ENCODE peak calls at places on chromosomes 1 and 21, in ten cellular contexts. L is A549, R is ascending aorta, E is heart left ventricle, U is psoas muscle, W is HCT116, P is gastrocnemius medialis, J is mesendoderm, Z is fibroblast of mammary gland, S is heart right ventricle. V is an unnamed sample.

GRCh38 chr1:156806512-156807440 is 9.9 kb downstream of the SH2D2A start:
- DNase-seq in L (no peak), R (no peak), E (no peak), U (no peak), W (no peak), P (no peak), J (no peak), Z (peak), S (no peak), V (no peak)

GRCh38 chr21:30033441-30033840 is 93.6 kb upstream of the GRIK1 start:
- DNase-seq in L (no peak), R (no peak), E (no peak), U (no peak), W (no peak), P (no peak), J (no peak), Z (no peak), S (no peak), V (no peak)

GRCh38 chr1:197859024-197859423 is 43.4 kb upstream of the C1orf53 start:
- DNase-seq in L (no peak), R (no peak), E (no peak), U (no peak), W (no peak), P (no peak), J (no peak), Z (no peak), S (no peak), V (no peak)

GRCh38 chr1:1539310-1540014 is 962 bp downstream of the TMEM240 start:
- DNase-seq in L (no peak), R (no peak), E (no peak), U (no peak), W (no peak), P (no peak), J (peak), Z (peak), S (peak), V (no peak)

GRCh38 chr1:163084330-163084729 is 15.2 kb downstream of the RGS4 start:
- DNase-seq in L (no peak), R (no peak), E (no peak), U (no peak), W (no peak), P (no peak), J (no peak), Z (peak), S (no peak), V (no peak)

GRCh38 chr1:227792216-227793078 is 23.0 kb upstream of the PRSS38 start:
- DNase-seq in L (no peak), R (no peak), E (no peak), U (no peak), W (no peak), P (no peak), J (peak), Z (no peak), S (no peak), V (no peak)

GRCh38 chr1:112517646-112518045 is 8.9 kb downstream of the WNT2B start:
- DNase-seq in L (no peak), R (no peak), E (no peak), U (no peak), W (no peak), P (no peak), J (no peak), Z (no peak), S (no peak), V (no peak)

GRCh38 chr1:182460550-182460951 is 10.6 kb downstream of the RGSL1 start:
- DNase-seq in L (no peak), R (no peak), E (no peak), U (no peak), W (no peak), P (no peak), J (no peak), Z (peak), S (no peak), V (no peak)

GRCh38 chr1:202615501-202616354 is 94.5 kb downstream of the SYT2 start:
- DNase-seq in L (no peak), R (no peak), E (peak), U (no peak), W (no peak), P (no peak), J (no peak), Z (no peak), S (peak), V (no peak)

GRCh38 chr21:21156919-21157318 is 158.7 kb downstream of the NCAM2 start:
- DNase-seq in L (no peak), R (no peak), E (no peak), U (no peak), W (no peak), P (no peak), J (no peak), Z (peak), S (no peak), V (no peak)

GRCh38 chr1:94589728-94590127 is 48.2 kb upstream of the F3 start:
- DNase-seq in L (no peak), R (no peak), E (no peak), U (no peak), W (no peak), P (no peak), J (no peak), Z (no peak), S (no peak), V (no peak)

GRCh38 chr1:172654535-172654934 is 4.4 kb upstream of the FASLG start:
- DNase-seq in L (peak), R (no peak), E (no peak), U (no peak), W (no peak), P (no peak), J (no peak), Z (peak), S (no peak), V (no peak)

GRCh38 chr1:25222606-25223005 is 9.7 kb downstream of the SYF2 start:
- DNase-seq in L (no peak), R (no peak), E (no peak), U (no peak), W (no peak), P (no peak), J (no peak), Z (no peak), S (no peak), V (no peak)

GRCh38 chr1:216750031-216750627 is 26.9 kb upstream of the ESRRG start:
- DNase-seq in L (peak), R (no peak), E (peak), U (no peak), W (no peak), P (peak), J (peak), Z (peak), S (no peak), V (peak)

GRCh38 chr1:15965228-15965767 is 10.6 kb downstream of the ZBTB17 start:
- DNase-seq in L (no peak), R (no peak), E (no peak), U (peak), W (no peak), P (no peak), J (no peak), Z (peak), S (no peak), V (no peak)

GRCh38 chr1:201015551-201016091 is 7.9 kb downstream of the KIF21B start:
- DNase-seq in L (no peak), R (no peak), E (no peak), U (no peak), W (no peak), P (no peak), J (peak), Z (no peak), S (no peak), V (no peak)

GRCh38 chr1:33149453-33150190 is 32.2 kb downstream of the TRIM62 start:
- DNase-seq in L (no peak), R (no peak), E (no peak), U (no peak), W (no peak), P (no peak), J (no peak), Z (no peak), S (no peak), V (peak)

GRCh38 chr1:1881727-1882126 is 9.2 kb downstream of the GNB1 start:
- DNase-seq in L (no peak), R (no peak), E (no peak), U (no peak), W (no peak), P (no peak), J (no peak), Z (no peak), S (no peak), V (no peak)

GRCh38 chr1:42618866-42619265 is 39.4 kb upstream of the PPIH start:
- DNase-seq in L (no peak), R (no peak), E (no peak), U (no peak), W (no peak), P (no peak), J (no peak), Z (peak), S (no peak), V (no peak)

GRCh38 chr1:67552336-67552759 is 122.1 kb upstream of the SERBP1 start:
- DNase-seq in L (no peak), R (no peak), E (no peak), U (no peak), W (no peak), P (no peak), J (peak), Z (no peak), S (no peak), V (peak)

GRCh38 chr1:60950431-60951068 is 131.8 kb upstream of the NFIA start:
- DNase-seq in L (no peak), R (no peak), E (no peak), U (no peak), W (no peak), P (no peak), J (no peak), Z (no peak), S (peak), V (no peak)

GRCh38 chr1:107926436-107927080 is 38.4 kb downstream of the VAV3 start:
- DNase-seq in L (no peak), R (no peak), E (no peak), U (no peak), W (no peak), P (no peak), J (no peak), Z (no peak), S (no peak), V (no peak)

GRCh38 chr1:107925565-107925964 is 39.4 kb downstream of the VAV3 start:
- DNase-seq in L (no peak), R (no peak), E (no peak), U (no peak), W (no peak), P (no peak), J (no peak), Z (no peak), S (no peak), V (no peak)

GRCh38 chr1:107919953-107920352 is 45.0 kb downstream of the VAV3 start:
- DNase-seq in L (no peak), R (no peak), E (no peak), U (no peak), W (no peak), P (no peak), J (no peak), Z (no peak), S (no peak), V (no peak)

GRCh38 chr1:107920999-107921398 is 44.0 kb downstream of the VAV3 start:
- DNase-seq in L (no peak), R (no peak), E (no peak), U (no peak), W (no peak), P (no peak), J (no peak), Z (no peak), S (no peak), V (no peak)

DNA sequence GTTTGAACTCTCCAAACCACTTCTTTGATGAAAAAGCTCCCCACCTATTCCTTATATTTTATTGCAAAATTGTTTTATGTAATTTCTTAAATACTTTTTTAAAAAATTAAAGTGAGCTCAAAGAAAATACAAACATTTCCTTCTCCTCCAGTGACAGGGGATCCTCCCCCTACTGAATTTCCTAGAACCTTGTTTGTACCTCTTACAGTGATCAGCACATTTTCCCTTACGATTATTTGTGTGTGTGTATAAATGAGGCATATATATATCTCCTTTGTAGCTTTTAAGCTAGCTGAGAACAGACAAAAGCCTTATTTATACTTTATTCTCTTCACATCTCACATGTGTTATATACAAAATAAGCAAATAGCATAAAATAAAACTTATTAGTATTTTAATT is 44.4 kb downstream of the VAV3 start:
- DNase-seq in L (no peak), R (no peak), E (no peak), U (no peak), W (no peak), P (no peak), J (no peak), Z (no peak), S (no peak), V (no peak)
- H3K4me3 ChIP-seq in L (no peak), R (no peak), E (no peak), U (no peak), W (no peak), P (no peak), J (no peak), Z (no peak), S (no peak), V (no peak)

DNA sequence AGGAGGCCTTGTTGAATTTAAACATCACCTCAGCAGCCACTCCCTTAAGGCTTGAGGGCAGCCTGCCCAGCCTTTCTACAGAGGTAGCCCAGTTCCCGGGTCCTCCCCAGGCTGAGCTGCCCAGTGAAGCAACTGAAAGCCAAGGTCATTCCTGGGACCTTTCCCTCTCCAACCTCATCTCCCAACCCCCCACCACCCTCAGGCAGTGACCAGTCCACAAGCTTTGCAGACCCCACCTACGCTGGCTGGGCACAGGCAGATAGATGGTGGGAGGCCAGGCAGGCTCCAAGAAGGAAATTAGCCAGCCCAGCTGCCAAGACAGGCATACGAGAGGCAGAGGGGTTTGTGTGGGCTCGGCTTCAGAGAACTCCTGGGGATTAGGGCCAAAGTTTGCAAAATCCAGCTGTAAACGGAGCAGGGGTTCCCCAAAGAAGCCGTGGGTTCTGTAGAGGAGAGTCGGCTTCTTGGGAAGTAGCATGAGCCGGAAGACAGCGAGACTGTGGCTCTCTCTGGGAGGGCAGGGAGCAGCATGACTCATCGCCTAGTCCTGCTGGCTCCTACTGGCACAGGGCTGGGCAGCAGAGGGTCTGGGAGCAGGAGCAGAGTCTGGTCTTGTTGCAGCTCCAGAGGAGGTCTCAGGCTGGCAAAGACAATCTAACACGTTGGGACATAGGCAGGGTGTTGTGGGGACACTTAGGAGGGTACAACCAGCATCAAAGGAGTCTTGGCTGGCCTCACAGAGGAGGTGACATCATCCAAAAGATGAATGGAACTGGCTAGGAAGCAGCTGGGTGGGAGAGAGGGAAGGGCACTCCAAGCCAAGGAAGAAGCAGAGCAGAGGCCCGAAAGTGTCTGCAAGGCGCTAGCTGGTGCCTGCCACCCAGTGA is 2.8 kb upstream of the ZC3H12A start:
- DNase-seq in L (peak), R (peak), E (peak), U (peak), W (peak), P (peak), J (peak), Z (peak), S (peak), V (peak)
- H3K4me3 ChIP-seq in L (peak), R (peak), E (peak), U (peak), W (peak), P (peak), J (no peak), Z (peak), S (no peak), V (peak)

GRCh38 chr1:77975907-77976306 is 3.0 kb downstream of the FUBP1 start:
- DNase-seq in L (no peak), R (no peak), E (no peak), U (no peak), W (no peak), P (no peak), J (no peak), Z (no peak), S (no peak), V (no peak)

GRCh38 chr1:77975386-77975785 is 3.5 kb downstream of the FUBP1 start:
- DNase-seq in L (no peak), R (no peak), E (no peak), U (no peak), W (no peak), P (no peak), J (no peak), Z (peak), S (no peak), V (no peak)

GRCh38 chr1:77977989-77978292 is 931 bp downstream of the FUBP1 start:
- DNase-seq in L (no peak), R (no peak), E (no peak), U (no peak), W (no peak), P (no peak), J (no peak), Z (no peak), S (no peak), V (no peak)

GRCh38 chr1:77978293-77978968 is 441 bp downstream of the FUBP1 start:
- DNase-seq in L (peak), R (peak), E (peak), U (no peak), W (peak), P (peak), J (peak), Z (peak), S (no peak), V (peak)

GRCh38 chr1:77976433-77977076 is 2.3 kb downstream of the FUBP1 start:
- DNase-seq in L (no peak), R (no peak), E (no peak), U (no peak), W (no peak), P (no peak), J (peak), Z (no peak), S (no peak), V (no peak)
- H3K4me3 ChIP-seq in L (peak), R (peak), E (peak), U (peak), W (peak), P (peak), J (peak), Z (peak), S (no peak), V (peak)

GRCh38 chr1:161158316-161159016 is 834 bp upstream of the USP21 start:
- DNase-seq in L (no peak), R (no peak), E (no peak), U (no peak), W (no peak), P (no peak), J (no peak), Z (no peak), S (no peak), V (no peak)
- H3K4me3 ChIP-seq in L (peak), R (peak), E (peak), U (peak), W (peak), P (peak), J (no peak), Z (no peak), S (no peak), V (peak)

V was measured in stomach.